ENCODE peak calls at places on chromosomes 11 and 22, in seven cellular contexts. X is WTC11, Y is body of pancreas, V is MM.1S, G is upper lobe of right lung, L is brain microvascular endothelial cell, W is left ventricle myocardium inferior. O is an unnamed sample.

GRCh38 chr11:130904380-130904779 is 11.9 kb downstream of the SNX19 start:
- DNase-seq in X (no peak), Y (no peak), V (peak; percentile 20), G (no peak), L (no peak), W (no peak), O (no peak)

GRCh38 chr11:69238562-69239319 is 55.2 kb upstream of the MYEOV start:
- DNase-seq in X (no peak), Y (no peak), V (no peak), G (no peak), L (no peak), W (no peak), O (no peak)

GRCh38 chr11:129314381-129314780 is 61.3 kb upstream of the BARX2 start:
- DNase-seq in X (no peak), Y (no peak), V (no peak), G (no peak), L (no peak), W (no peak), O (no peak)

GRCh38 chr11:115663790-115664189 is 159.6 kb upstream of the CADM1 start:
- DNase-seq in X (no peak), Y (no peak), V (no peak), G (no peak), L (no peak), W (no peak), O (no peak)

GRCh38 chr11:115215694-115216615 is 288.3 kb downstream of the CADM1 start:
- DNase-seq in X (peak; percentile 25), Y (no peak), V (no peak), G (no peak), L (no peak), W (no peak), O (no peak)

GRCh38 chr11:72069787-72070251 is 10.5 kb downstream of the NUMA1 start:
- DNase-seq in X (no peak), Y (peak; percentile 88), V (peak; percentile 64), G (peak; percentile 89), L (peak; percentile 63), W (peak; percentile 79), O (no peak)

GRCh38 chr11:65182258-65183170 is 786 bp downstream of the CAPN1 start:
- DNase-seq in X (peak; percentile 81), Y (peak; percentile 68), V (no peak), G (peak; percentile 80), L (no peak), W (peak; percentile 27), O (no peak)

GRCh38 chr22:38832005-38832978 is 11.5 kb downstream of the NPTXR start:
- DNase-seq in X (peak; percentile 12), Y (no peak), V (no peak), G (peak; percentile 56), L (no peak), W (no peak), O (no peak)

GRCh38 chr22:42294034-42294985 is 23.9 kb upstream of the TCF20 start:
- DNase-seq in X (peak; percentile 89), Y (peak; percentile 55), V (no peak), G (peak; percentile 75), L (peak; percentile 24), W (peak; percentile 53), O (no peak)

GRCh38 chr11:1653541-1654387 is 24.2 kb downstream of the KRTAP5-5 start:
- DNase-seq in X (no peak), Y (no peak), V (no peak), G (peak; percentile 47), L (no peak), W (no peak), O (no peak)

GRCh38 chr11:60165946-60166345 is 16.9 kb downstream of the MS4A6A start:
- DNase-seq in X (no peak), Y (no peak), V (no peak), G (no peak), L (no peak), W (no peak), O (no peak)

GRCh38 chr11:44067266-44067665 is 1.2 kb downstream of the ACCS start:
- DNase-seq in X (no peak), Y (no peak), V (no peak), G (no peak), L (no peak), W (no peak), O (no peak)

GRCh38 chr11:65424200-65425104 is 1.9 kb downstream of the NEAT1 start:
- DNase-seq in X (no peak), Y (peak; percentile 56), V (peak; percentile 57), G (peak; percentile 79), L (peak; percentile 43), W (peak; percentile 50), O (no peak)

GRCh38 chr11:115607621-115608191 is 103.5 kb upstream of the CADM1 start:
- DNase-seq in X (no peak), Y (no peak), V (no peak), G (no peak), L (no peak), W (peak; percentile 67), O (peak; percentile 47)

GRCh38 chr11:115238802-115239201 is 265.4 kb downstream of the CADM1 start:
- DNase-seq in X (peak; percentile 18), Y (no peak), V (no peak), G (no peak), L (no peak), W (no peak), O (no peak)

GRCh38 chr22:39177456-39177775 is 24.9 kb upstream of the CBX7 start:
- DNase-seq in X (no peak), Y (no peak), V (no peak), G (no peak), L (no peak), W (no peak), O (no peak)

GRCh38 chr11:117818036-117818858 is 6.3 kb downstream of the FXYD2 start:
- DNase-seq in X (no peak), Y (peak; percentile 47), V (no peak), G (no peak), L (peak; percentile 31), W (no peak), O (no peak)

GRCh38 chr11:6197466-6198200 is 1.4 kb upstream of the OR52W1 start:
- DNase-seq in X (no peak), Y (no peak), V (no peak), G (no peak), L (no peak), W (no peak), O (no peak)

GRCh38 chr11:69174841-69175240 is 19.1 kb downstream of the SMIM38 start:
- DNase-seq in X (no peak), Y (no peak), V (no peak), G (peak; percentile 16), L (no peak), W (no peak), O (no peak)

GRCh38 chr22:47354668-47355387 is 592.4 kb downstream of the TBC1D22A start:
- DNase-seq in X (no peak), Y (no peak), V (no peak), G (no peak), L (no peak), W (no peak), O (no peak)

GRCh38 chr11:44885919-44886318 is 64.8 kb downstream of the TP53I11 start:
- DNase-seq in X (no peak), Y (no peak), V (no peak), G (no peak), L (no peak), W (no peak), O (no peak)

GRCh38 chr22:17785185-17786184 is 11.2 kb upstream of the BID start:
- DNase-seq in X (peak; percentile 95), Y (peak; percentile 75), V (peak; percentile 71), G (peak; percentile 85), L (no peak), W (peak; percentile 54), O (no peak)

GRCh38 chr11:71086687-71087258 is 165.6 kb downstream of the SHANK2 start:
- DNase-seq in X (peak; percentile 76), Y (peak; percentile 32), V (no peak), G (no peak), L (peak; percentile 6), W (no peak), O (no peak)

GRCh38 chr11:45809456-45810395 is 4.8 kb downstream of the SLC35C1 start:
- DNase-seq in X (no peak), Y (no peak), V (no peak), G (no peak), L (no peak), W (no peak), O (no peak)

GRCh38 chr11:134032501-134033091 is 36.3 kb upstream of the JAM3 start:
- DNase-seq in X (peak; percentile 51), Y (peak; percentile 23), V (no peak), G (no peak), L (no peak), W (no peak), O (no peak)

GRCh38 chr11:74842967-74843366 is 94.3 kb downstream of the RNF169 start:
- DNase-seq in X (peak; percentile 26), Y (no peak), V (no peak), G (no peak), L (no peak), W (no peak), O (no peak)
- TF ChIP-seq CTCF in X (no peak), Y (no peak), V (no peak), G (no peak), L (no peak), W (no peak), O (no peak)

DNA sequence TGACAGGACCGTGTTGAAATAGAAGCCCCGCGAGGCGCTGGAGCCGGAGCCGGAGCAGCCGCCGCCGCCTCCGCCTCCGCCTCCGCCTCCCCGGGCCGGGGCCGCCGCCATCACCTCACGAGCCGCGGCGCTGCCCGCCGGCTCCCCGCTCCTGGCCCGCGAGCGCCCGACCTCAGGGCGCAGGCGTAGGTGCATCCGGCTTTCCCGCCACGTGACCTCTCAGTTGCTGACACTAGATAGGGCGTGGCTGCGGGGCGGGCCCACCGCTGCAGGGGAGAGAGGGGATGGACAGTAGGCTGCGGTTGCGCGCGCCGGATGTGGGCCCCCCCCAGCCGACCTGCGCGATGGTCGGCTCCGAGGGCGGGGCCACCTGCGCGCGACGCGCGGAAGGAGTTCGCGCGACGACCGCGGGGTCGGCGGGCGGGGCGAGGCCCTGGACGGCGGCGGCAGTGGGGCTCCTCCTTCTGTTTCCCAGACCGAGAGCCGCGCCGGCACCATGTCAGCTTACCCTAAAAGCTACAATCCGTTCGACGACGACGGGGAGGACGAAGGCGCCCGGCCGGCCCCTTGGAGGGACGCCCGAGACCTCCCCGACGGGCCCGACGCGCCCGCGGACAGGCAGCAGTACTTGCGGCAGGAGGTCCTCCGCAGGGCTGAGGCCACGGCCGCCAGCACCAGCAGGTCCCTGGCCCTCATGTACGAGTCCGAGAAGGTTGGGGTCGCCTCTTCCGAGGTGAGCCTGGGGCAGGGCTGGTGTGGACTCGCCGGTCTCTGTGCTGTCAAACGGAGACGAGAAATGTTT is at the start of the genes PI4KA and SNAP29:
- DNase-seq in X (peak; percentile 98), Y (peak; percentile 99), V (peak; percentile 99), G (peak; percentile 100), L (peak; percentile 98), W (peak; percentile 99), O (peak; percentile 97)
- TF ChIP-seq CTCF in X (no peak), Y (no peak), V (no peak), G (no peak), L (no peak), W (peak; percentile 32), O (no peak)

DNA sequence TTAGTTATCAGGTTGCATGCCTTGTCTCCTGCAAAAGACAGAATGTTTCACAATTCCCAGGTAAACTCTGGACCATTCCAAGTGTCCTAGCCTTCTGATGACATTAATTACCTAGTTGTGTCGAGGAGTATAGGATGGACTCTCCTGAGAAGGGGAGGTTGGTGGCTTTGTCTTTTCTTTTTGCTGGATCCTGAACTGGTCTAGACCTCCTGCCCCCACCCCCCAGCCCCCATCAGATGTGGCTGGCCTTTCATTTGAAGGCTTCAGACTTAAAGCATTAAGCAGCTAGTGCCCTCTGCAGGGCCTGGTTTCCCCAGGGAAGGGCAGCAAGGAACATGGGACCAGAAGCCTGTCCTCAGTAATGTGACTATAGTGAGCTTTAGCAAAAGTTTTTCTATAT is 9.7 kb downstream of the MCAM start:
- DNase-seq in X (no peak), Y (no peak), V (no peak), G (no peak), L (no peak), W (no peak), O (no peak)
- TF ChIP-seq CTCF in X (no peak), Y (no peak), V (no peak), G (no peak), L (peak; percentile 44), W (peak; percentile 27), O (peak; percentile 33)

GRCh38 chr11:18395735-18396504 is 1.6 kb downstream of the LDHA start:
- DNase-seq in X (peak; percentile 97), Y (peak; percentile 99), V (peak; percentile 99), G (peak; percentile 99), L (peak; percentile 98), W (peak; percentile 98), O (peak; percentile 78)
- TF ChIP-seq CTCF in X (no peak), Y (no peak), V (no peak), G (no peak), L (no peak), W (no peak), O (no peak)

O was measured in D721Med.